ENCODE peak calls at places on chromosomes 12 and 14, in six cellular contexts. One of them, this sample, is unnamed.

GRCh38 chr12:71162832-71163711 is 5.3 kb upstream of the TSPAN8 start:
- DNase-seq in RWPE2: no peak
- DNase-seq in IMR-90: no peak
- DNase-seq in tibial artery: no peak
- DNase-seq in mucosa of descending colon: no peak
- DNase-seq in AG09309: no peak
- DNase-seq in this sample: no peak

GRCh38 chr14:102150083-102150482 is 10.4 kb downstream of the WDR20 start:
- DNase-seq in RWPE2: no peak
- DNase-seq in mucosa of descending colon: no peak
- DNase-seq in tibial artery: no peak
- DNase-seq in AG09309: no peak
- DNase-seq in IMR-90: no peak
- DNase-seq in this sample: no peak

GRCh38 chr14:95127531-95127911 is 29.8 kb downstream of the DICER1 start:
- DNase-seq in tibial artery: no peak
- DNase-seq in AG09309: no peak
- DNase-seq in IMR-90: no peak
- DNase-seq in mucosa of descending colon: no peak
- DNase-seq in RWPE2: no peak
- DNase-seq in this sample: no peak

GRCh38 chr12:117100251-117100650 is 1.0 kb upstream of the TESC start:
- DNase-seq in RWPE2: no peak
- DNase-seq in AG09309: no peak
- DNase-seq in mucosa of descending colon: no peak
- DNase-seq in tibial artery: no peak
- DNase-seq in IMR-90: peak; percentile 16
- DNase-seq in this sample: no peak

GRCh38 chr12:55068416-55069010 is 48.7 kb downstream of the NEUROD4 start:
- DNase-seq in mucosa of descending colon: no peak
- DNase-seq in tibial artery: no peak
- DNase-seq in AG09309: peak; percentile 24
- DNase-seq in IMR-90: peak; percentile 43
- DNase-seq in RWPE2: no peak
- DNase-seq in this sample: peak; percentile 53

GRCh38 chr12:20305470-20305869 is 62.9 kb upstream of the PDE3A start:
- DNase-seq in RWPE2: no peak
- DNase-seq in tibial artery: no peak
- DNase-seq in AG09309: no peak
- DNase-seq in IMR-90: peak; percentile 2
- DNase-seq in mucosa of descending colon: no peak
- DNase-seq in this sample: no peak

GRCh38 chr12:90024261-90024660 is 315.6 kb upstream of the ATP2B1 start:
- DNase-seq in RWPE2: no peak
- DNase-seq in mucosa of descending colon: no peak
- DNase-seq in tibial artery: no peak
- DNase-seq in IMR-90: peak; percentile 42
- DNase-seq in AG09309: peak; percentile 63
- DNase-seq in this sample: no peak

GRCh38 chr12:46160981-46161690 is 107.7 kb downstream of the SLC38A1 start:
- DNase-seq in tibial artery: no peak
- DNase-seq in AG09309: no peak
- DNase-seq in IMR-90: no peak
- DNase-seq in RWPE2: no peak
- DNase-seq in mucosa of descending colon: no peak
- DNase-seq in this sample: no peak

GRCh38 chr12:132222096-132222807 is 78.0 kb downstream of the NOC4L start:
- DNase-seq in mucosa of descending colon: peak; percentile 12
- DNase-seq in AG09309: no peak
- DNase-seq in tibial artery: no peak
- DNase-seq in IMR-90: peak; percentile 2
- DNase-seq in RWPE2: no peak
- DNase-seq in this sample: no peak

GRCh38 chr14:48857366-48857765 is 728.8 kb downstream of the RPS29 start:
- DNase-seq in AG09309: no peak
- DNase-seq in IMR-90: no peak
- DNase-seq in mucosa of descending colon: no peak
- DNase-seq in RWPE2: no peak
- DNase-seq in tibial artery: no peak
- DNase-seq in this sample: no peak

GRCh38 chr14:24428628-24429394 is 657 bp downstream of the CBLN3 start:
- DNase-seq in RWPE2: no peak
- DNase-seq in AG09309: no peak
- DNase-seq in tibial artery: no peak
- DNase-seq in IMR-90: no peak
- DNase-seq in mucosa of descending colon: no peak
- DNase-seq in this sample: no peak

GRCh38 chr12:88242161-88242925 is 100.2 kb downstream of the TMTC3 start:
- DNase-seq in AG09309: peak; percentile 93
- DNase-seq in RWPE2: no peak
- DNase-seq in tibial artery: peak; percentile 59
- DNase-seq in IMR-90: peak; percentile 99
- DNase-seq in mucosa of descending colon: no peak
- DNase-seq in this sample: no peak

GRCh38 chr12:91577586-91578539 is 395.2 kb upstream of the DCN start:
- DNase-seq in AG09309: no peak
- DNase-seq in RWPE2: no peak
- DNase-seq in tibial artery: no peak
- DNase-seq in mucosa of descending colon: no peak
- DNase-seq in IMR-90: peak; percentile 35
- DNase-seq in this sample: no peak

GRCh38 chr12:110109037-110109836 is 14.9 kb upstream of the IFT81 start:
- DNase-seq in RWPE2: peak; percentile 83
- DNase-seq in mucosa of descending colon: peak; percentile 38
- DNase-seq in AG09309: peak; percentile 100
- DNase-seq in IMR-90: peak; percentile 99
- DNase-seq in tibial artery: peak; percentile 96
- DNase-seq in this sample: no peak

GRCh38 chr12:85575115-85576096 is 260.8 kb downstream of the RASSF9 start:
- DNase-seq in IMR-90: peak; percentile 64
- DNase-seq in mucosa of descending colon: no peak
- DNase-seq in RWPE2: no peak
- DNase-seq in tibial artery: peak; percentile 39
- DNase-seq in AG09309: peak; percentile 20
- DNase-seq in this sample: no peak

GRCh38 chr14:49945448-49946319 is 52.8 kb downstream of the ARF6 start:
- DNase-seq in RWPE2: no peak
- DNase-seq in mucosa of descending colon: no peak
- DNase-seq in IMR-90: no peak
- DNase-seq in AG09309: no peak
- DNase-seq in tibial artery: no peak
- DNase-seq in this sample: no peak

GRCh38 chr12:62808166-62808879 is 126.6 kb downstream of the PPM1H start:
- DNase-seq in tibial artery: no peak
- DNase-seq in IMR-90: no peak
- DNase-seq in AG09309: no peak
- DNase-seq in RWPE2: no peak
- DNase-seq in mucosa of descending colon: no peak
- DNase-seq in this sample: no peak

GRCh38 chr12:126772171-126772864 is 1494.7 kb upstream of the TMEM132C start:
- DNase-seq in tibial artery: no peak
- DNase-seq in RWPE2: no peak
- DNase-seq in mucosa of descending colon: no peak
- DNase-seq in IMR-90: peak; percentile 2
- DNase-seq in AG09309: peak; percentile 91
- DNase-seq in this sample: no peak

GRCh38 chr12:3218150-3218845 is 141.1 kb downstream of the TSPAN9 start:
- DNase-seq in mucosa of descending colon: peak; percentile 49
- DNase-seq in RWPE2: peak; percentile 83
- DNase-seq in AG09309: peak; percentile 46
- DNase-seq in tibial artery: peak; percentile 93
- DNase-seq in IMR-90: peak; percentile 78
- DNase-seq in this sample: no peak

GRCh38 chr14:91372680-91373495 is 44.7 kb downstream of the CCDC88C start:
- DNase-seq in mucosa of descending colon: no peak
- DNase-seq in RWPE2: no peak
- DNase-seq in IMR-90: no peak
- DNase-seq in AG09309: no peak
- DNase-seq in tibial artery: no peak
- DNase-seq in this sample: no peak

GRCh38 chr12:21416611-21417121 is 20.8 kb upstream of the PYROXD1 start:
- DNase-seq in IMR-90: peak; percentile 42
- DNase-seq in tibial artery: no peak
- DNase-seq in AG09309: no peak
- DNase-seq in RWPE2: no peak
- DNase-seq in mucosa of descending colon: no peak
- DNase-seq in this sample: no peak

GRCh38 chr14:99924379-99924778 is 131.2 kb downstream of the EML1 start:
- DNase-seq in mucosa of descending colon: no peak
- DNase-seq in AG09309: no peak
- DNase-seq in tibial artery: no peak
- DNase-seq in IMR-90: no peak
- DNase-seq in RWPE2: no peak
- DNase-seq in this sample: no peak

GRCh38 chr14:52494444-52494843 is 57.9 kb downstream of the TXNDC16 start:
- DNase-seq in mucosa of descending colon: no peak
- DNase-seq in tibial artery: no peak
- DNase-seq in AG09309: no peak
- DNase-seq in IMR-90: no peak
- DNase-seq in RWPE2: no peak
- DNase-seq in this sample: no peak

GRCh38 chr14:95056476-95056875 is 100.9 kb downstream of the DICER1 start:
- DNase-seq in IMR-90: no peak
- DNase-seq in AG09309: no peak
- DNase-seq in RWPE2: peak; percentile 51
- DNase-seq in tibial artery: no peak
- DNase-seq in mucosa of descending colon: no peak
- DNase-seq in this sample: no peak

GRCh38 chr12:132138941-132139871 is 4.9 kb downstream of the DDX51 start:
- DNase-seq in tibial artery: no peak
- DNase-seq in RWPE2: peak; percentile 32
- DNase-seq in AG09309: no peak
- DNase-seq in mucosa of descending colon: no peak
- DNase-seq in IMR-90: no peak
- DNase-seq in this sample: peak; percentile 17

GRCh38 chr12:124590447-124590846 is 23.0 kb upstream of the NCOR2 start:
- DNase-seq in RWPE2: no peak
- DNase-seq in AG09309: no peak
- DNase-seq in tibial artery: no peak
- DNase-seq in IMR-90: no peak
- DNase-seq in mucosa of descending colon: no peak
- DNase-seq in this sample: no peak
- TF ChIP-seq CTCF in RWPE2: no peak
- TF ChIP-seq CTCF in AG09309: no peak
- TF ChIP-seq CTCF in tibial artery: no peak
- TF ChIP-seq CTCF in IMR-90: no peak
- TF ChIP-seq CTCF in mucosa of descending colon: no peak
- TF ChIP-seq CTCF in this sample: no peak

DNA sequence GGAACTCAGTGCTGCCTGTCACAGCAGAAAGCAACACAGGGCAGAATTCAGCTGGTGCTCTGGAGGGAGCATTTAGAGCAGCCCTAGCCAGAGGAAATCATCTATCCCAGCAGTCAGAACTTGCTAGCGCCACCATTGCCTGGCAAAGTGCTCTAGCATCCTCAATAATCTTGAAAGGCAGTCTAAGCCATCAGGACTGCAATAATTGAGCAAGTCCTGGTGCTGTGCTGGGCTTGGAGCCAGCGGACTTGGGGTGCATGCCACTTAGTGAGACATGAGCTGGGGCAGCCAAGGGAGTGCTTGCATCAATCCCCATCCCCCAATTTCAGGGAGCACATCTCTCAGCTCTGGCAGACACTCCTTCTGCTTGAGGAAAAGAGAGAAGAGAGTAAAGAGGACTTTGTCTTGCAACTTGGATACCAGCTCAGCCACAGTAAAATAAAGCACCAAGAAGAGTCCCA is 44.7 kb upstream of the ZDHHC17 start:
- DNase-seq in tibial artery: no peak
- DNase-seq in AG09309: peak; percentile 68
- DNase-seq in IMR-90: peak; percentile 50
- DNase-seq in mucosa of descending colon: no peak
- DNase-seq in RWPE2: no peak
- DNase-seq in this sample: no peak
- TF ChIP-seq CTCF in tibial artery: no peak
- TF ChIP-seq CTCF in AG09309: no peak
- TF ChIP-seq CTCF in IMR-90: no peak
- TF ChIP-seq CTCF in mucosa of descending colon: no peak
- TF ChIP-seq CTCF in RWPE2: no peak
- TF ChIP-seq CTCF in this sample: no peak

DNA sequence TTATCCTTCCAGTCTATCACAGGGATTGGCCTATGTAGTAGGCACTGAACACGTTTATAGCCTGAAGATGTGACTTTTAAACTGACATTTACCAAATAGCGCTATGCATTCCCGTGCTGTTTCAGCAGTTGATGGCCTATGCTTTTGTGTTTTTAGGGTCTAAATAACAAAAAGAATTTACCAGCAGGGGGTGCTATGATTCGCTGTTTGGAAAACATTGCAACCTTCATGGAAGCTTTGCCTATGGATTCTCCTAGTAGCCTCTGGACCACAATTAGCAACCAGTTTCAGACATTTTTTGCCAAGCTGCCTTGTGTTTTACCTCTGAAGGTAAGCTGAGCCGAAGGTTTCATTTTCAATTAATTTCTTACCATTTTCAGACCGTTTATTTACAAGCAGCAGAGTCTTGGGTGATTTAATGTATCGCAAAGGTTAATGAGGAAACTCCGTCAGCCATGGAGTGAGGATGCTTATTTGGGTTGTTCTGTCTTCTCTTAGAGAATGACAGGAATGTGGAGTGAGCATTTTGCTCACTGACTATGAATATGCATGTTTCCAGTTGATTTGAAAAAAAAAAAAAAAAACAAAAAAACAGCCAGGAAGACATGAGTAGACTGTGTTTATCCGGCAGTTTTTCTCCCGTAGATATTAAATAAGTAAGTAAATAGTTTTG is 133.1 kb downstream of the PRIMA1 start:
- DNase-seq in mucosa of descending colon: no peak
- DNase-seq in tibial artery: no peak
- DNase-seq in RWPE2: no peak
- DNase-seq in IMR-90: peak; percentile 35
- DNase-seq in AG09309: peak; percentile 8
- DNase-seq in this sample: no peak
- TF ChIP-seq CTCF in mucosa of descending colon: no peak
- TF ChIP-seq CTCF in tibial artery: peak; percentile 59
- TF ChIP-seq CTCF in RWPE2: peak; percentile 77
- TF ChIP-seq CTCF in IMR-90: peak; percentile 52
- TF ChIP-seq CTCF in AG09309: peak; percentile 44
- TF ChIP-seq CTCF in this sample: peak; percentile 56

DNA sequence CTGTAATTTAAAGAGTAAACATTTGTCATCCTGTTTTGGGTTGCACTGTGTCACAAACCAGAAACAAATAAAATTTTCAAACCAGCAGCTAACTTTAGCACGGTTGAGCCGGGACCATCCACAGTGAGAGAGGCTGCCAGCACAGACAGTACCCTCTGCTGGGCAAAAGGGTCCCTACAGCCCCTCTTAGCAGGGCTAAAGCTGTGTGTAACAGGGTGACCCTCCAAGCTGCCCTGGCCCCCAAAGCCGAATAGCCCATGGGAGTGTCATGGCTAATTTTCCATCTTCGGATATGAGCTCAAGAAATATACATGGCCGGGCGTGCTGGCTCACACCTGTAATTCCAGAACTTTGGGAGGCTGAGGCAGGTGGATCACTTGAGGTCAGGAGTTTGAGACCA is 157.1 kb upstream of the GRIN2B start:
- DNase-seq in mucosa of descending colon: no peak
- DNase-seq in tibial artery: no peak
- DNase-seq in IMR-90: no peak
- DNase-seq in RWPE2: no peak
- DNase-seq in AG09309: no peak
- DNase-seq in this sample: no peak
- TF ChIP-seq CTCF in mucosa of descending colon: no peak
- TF ChIP-seq CTCF in tibial artery: no peak
- TF ChIP-seq CTCF in IMR-90: no peak
- TF ChIP-seq CTCF in RWPE2: no peak
- TF ChIP-seq CTCF in AG09309: no peak
- TF ChIP-seq CTCF in this sample: no peak